ENCODE peak calls at places on chromosomes 13 and 19, in seven cellular contexts. Y is MM.1S, K is A549, T is lower lobe of right lung, F is IMR-90, J is fibroblast of pulmonary artery, B is fibroblast of the aortic adventitia. U is an unnamed sample.

GRCh38 chr13:40141859-40142555 is 486.5 kb downstream of the COG6 start:
- DNase-seq in T (no peak), K (no peak), J (no peak), B (no peak), Y (no peak), F (no peak), U (no peak)

GRCh38 chr13:39612023-39612637 is 9.1 kb upstream of the LHFPL6 start:
- DNase-seq in B (peak; percentile 87), K (peak; percentile 55), F (peak; percentile 78), J (peak; percentile 84), Y (peak; percentile 48), T (no peak), U (peak; percentile 71)

GRCh38 chr13:40109324-40109958 is 454.0 kb downstream of the COG6 start:
- DNase-seq in Y (no peak), T (no peak), F (peak; percentile 73), K (peak; percentile 63), B (peak; percentile 97), J (peak; percentile 97), U (no peak)

GRCh38 chr19:44696939-44697669 is 1.8 kb upstream of the CEACAM16 start:
- DNase-seq in T (no peak), K (no peak), Y (no peak), F (no peak), B (no peak), J (no peak), U (no peak)

GRCh38 chr19:22620912-22621311 is 13.2 kb upstream of the ZNF492 start:
- DNase-seq in B (no peak), T (no peak), J (no peak), F (no peak), Y (no peak), K (no peak), U (no peak)

GRCh38 chr19:7658219-7658686 is 10.6 kb upstream of the RETN start:
- DNase-seq in F (no peak), K (no peak), B (no peak), T (no peak), J (no peak), Y (peak; percentile 83), U (no peak)

GRCh38 chr13:42109957-42110356 is 61.5 kb downstream of the DGKH start:
- DNase-seq in F (no peak), B (no peak), K (no peak), Y (no peak), T (no peak), J (no peak), U (no peak)

GRCh38 chr13:67267136-67267535 is 37.0 kb upstream of the PCDH9 start:
- DNase-seq in F (peak; percentile 35), B (peak; percentile 21), Y (no peak), J (peak; percentile 2), K (no peak), T (no peak), U (no peak)

GRCh38 chr19:4367781-4368127 is 24.4 kb downstream of the MPND start:
- DNase-seq in F (no peak), T (peak; percentile 45), K (no peak), J (no peak), B (no peak), Y (no peak), U (no peak)

GRCh38 chr13:44698076-44698475 is 121.9 kb upstream of the TSC22D1 start:
- DNase-seq in B (no peak), T (no peak), Y (no peak), K (no peak), F (no peak), J (no peak), U (no peak)

GRCh38 chr19:35090795-35091214 is 24.8 kb upstream of the FXYD3 start:
- DNase-seq in B (no peak), Y (peak; percentile 14), K (no peak), T (no peak), J (no peak), F (no peak), U (peak; percentile 61)

GRCh38 chr13:26460652-26461051 is 96.8 kb upstream of the WASF3 start:
- DNase-seq in F (peak; percentile 84), Y (no peak), T (no peak), K (no peak), B (peak; percentile 31), J (peak; percentile 47), U (peak; percentile 42)

GRCh38 chr19:48445606-48446481 is at the start of gene GRWD1:
- DNase-seq in B (peak; percentile 97), K (peak; percentile 99), Y (peak; percentile 96), T (peak; percentile 94), J (peak; percentile 98), F (peak; percentile 94), U (peak; percentile 91)

GRCh38 chr13:88303605-88304004 is 632.4 kb downstream of the SLITRK5 start:
- DNase-seq in K (no peak), Y (no peak), F (no peak), T (no peak), B (no peak), J (no peak), U (no peak)

GRCh38 chr13:75803175-75803611 is 167.1 kb downstream of the LMO7 start:
- DNase-seq in F (no peak), B (no peak), J (no peak), Y (peak; percentile 62), T (no peak), K (no peak), U (peak; percentile 57)

GRCh38 chr13:78100481-78100880 is 181.8 kb upstream of the EDNRB start:
- DNase-seq in B (no peak), F (no peak), T (no peak), K (no peak), Y (no peak), J (no peak), U (no peak)

GRCh38 chr13:30698488-30699005 is 36.8 kb upstream of the ALOX5AP start:
- DNase-seq in B (no peak), J (no peak), T (no peak), F (no peak), Y (no peak), K (no peak), U (no peak)

GRCh38 chr13:80962173-80962572 is 621.2 kb upstream of the SPRY2 start:
- DNase-seq in T (no peak), J (peak; percentile 31), K (no peak), F (no peak), B (no peak), Y (no peak), U (no peak)

GRCh38 chr13:59318320-59318930 is 845.3 kb downstream of the DIAPH3 start:
- DNase-seq in K (peak; percentile 42), Y (peak; percentile 54), B (peak; percentile 57), F (peak; percentile 46), J (peak; percentile 79), T (no peak), U (peak; percentile 73)

GRCh38 chr19:50159078-50159477 is 4.0 kb downstream of the IZUMO2 start:
- DNase-seq in Y (no peak), B (no peak), T (no peak), K (no peak), J (no peak), F (no peak), U (no peak)

GRCh38 chr19:50152578-50152977 is 10.5 kb downstream of the IZUMO2 start:
- DNase-seq in F (no peak), T (no peak), B (no peak), J (no peak), Y (no peak), K (no peak), U (no peak)

GRCh38 chr19:50154529-50154928 is 8.6 kb downstream of the IZUMO2 start:
- DNase-seq in B (no peak), Y (no peak), J (no peak), F (no peak), T (no peak), K (no peak), U (no peak)

GRCh38 chr19:50158577-50158976 is 4.5 kb downstream of the IZUMO2 start:
- DNase-seq in Y (no peak), B (no peak), T (no peak), F (no peak), J (no peak), K (peak; percentile 35), U (no peak)

GRCh38 chr19:50155520-50156109 is 7.5 kb downstream of the IZUMO2 start:
- DNase-seq in J (no peak), B (no peak), Y (no peak), F (no peak), T (no peak), K (peak; percentile 45), U (no peak)
- TF ChIP-seq CTCF in J (no peak), B (no peak), Y (no peak), F (no peak), T (no peak), K (peak; percentile 15), U (no peak)

GRCh38 chr19:50475101-50475568 is 1.2 kb upstream of the EMC10 start:
- DNase-seq in T (no peak), F (no peak), J (no peak), K (no peak), B (no peak), Y (no peak), U (no peak)

GRCh38 chr19:50476943-50477264 is 256 bp upstream of the GARIN5A start:
- DNase-seq in J (no peak), F (no peak), T (no peak), B (no peak), Y (no peak), K (no peak), U (no peak)

GRCh38 chr19:50477751-50478515 is 1.3 kb upstream of the GARIN5A start:
- DNase-seq in T (no peak), K (no peak), Y (no peak), B (no peak), F (no peak), J (no peak), U (no peak)

GRCh38 chr19:50475736-50476223 is 527 bp upstream of the EMC10 start:
- DNase-seq in Y (no peak), K (no peak), F (no peak), T (peak; percentile 63), B (no peak), J (no peak), U (no peak)

DNA sequence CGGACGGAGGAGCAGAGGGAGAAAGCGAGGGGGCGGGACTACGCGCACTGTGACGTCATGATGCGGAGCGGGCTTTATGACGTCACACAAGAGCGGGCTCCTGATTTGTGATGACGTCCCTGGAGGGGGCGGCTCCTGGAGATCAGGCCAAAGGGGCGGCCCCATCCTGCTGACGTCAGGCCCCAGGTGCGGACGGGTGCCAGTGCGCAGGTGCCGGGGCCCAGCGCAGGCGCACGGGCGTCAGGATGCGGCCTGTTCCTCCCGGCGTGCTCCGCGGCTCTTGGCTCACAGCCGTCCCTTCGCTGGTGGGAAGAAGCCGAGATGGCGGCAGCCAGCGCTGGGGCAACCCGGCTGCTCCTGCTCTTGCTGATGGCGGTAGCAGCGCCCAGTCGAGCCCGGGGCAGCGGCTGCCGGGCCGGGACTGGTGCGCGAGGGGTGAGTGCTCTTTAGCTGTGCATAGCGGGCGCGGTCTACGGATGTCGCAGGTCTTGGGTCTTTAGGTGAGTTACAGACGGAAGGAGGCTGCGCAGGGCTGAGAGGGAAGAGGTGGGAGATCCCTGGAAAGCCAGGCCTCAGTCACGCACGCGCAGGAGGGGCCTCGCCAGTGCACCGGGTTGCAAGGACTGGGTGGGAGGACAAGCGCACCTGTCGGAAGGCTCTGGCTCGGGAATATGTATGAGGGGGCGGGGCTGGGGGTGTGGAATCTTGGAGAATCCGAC is at the start of the genes EMC10 and GARIN5A:
- DNase-seq in F (peak; percentile 94), B (peak; percentile 90), K (peak; percentile 99), Y (peak; percentile 96), T (peak; percentile 94), J (peak; percentile 96), U (peak; percentile 94)
- H3K4me3 ChIP-seq in F (peak within 1 kb of the TSS; percentile 87), B (peak within 1 kb of the TSS; percentile 97), K (peak within 1 kb of the TSS; percentile 86), Y (peak within 1 kb of the TSS; percentile 85), T (peak within 1 kb of the TSS; percentile 90), J (peak within 1 kb of the TSS; percentile 92), U (peak within 1 kb of the TSS; percentile 96)

GRCh38 chr19:1220452-1221037 is 15.0 kb downstream of the STK11 start:
- DNase-seq in T (no peak), K (peak; percentile 50), F (no peak), J (no peak), B (no peak), Y (no peak), U (no peak)
- TF ChIP-seq CTCF in T (no peak), K (peak; percentile 14), F (no peak), J (no peak), B (peak; percentile 21), Y (no peak), U (no peak)

GRCh38 chr13:21426238-21426637 is 32.9 kb downstream of the ZDHHC20 start:
- DNase-seq in K (no peak), Y (no peak), B (no peak), T (no peak), J (no peak), F (no peak), U (no peak)
- H3K4me3 ChIP-seq in K (no peak overlapping the region), Y (no peak overlapping the region), B (no peak overlapping the region), T (no peak overlapping the region), J (no peak overlapping the region), F (no peak overlapping the region), U (no peak overlapping the region)